ENCODE peak calls at places on chromosome 3, in six cellular contexts. F is fibroblast of lung, Z is PC-3, M is SK-N-SH, R is tibial artery, S is astrocyte. Q is an unnamed sample.
A peak's percentile ranks its signal among the peaks of the same experiment; 100 is the strongest.

GRCh38 chr3:172856766-172857742 is 106.5 kb downstream of the ECT2 start:
- DNase-seq in F (no peak), Z (peak; percentile 32), M (no peak), R (no peak), S (peak; percentile 71), Q (no peak)

GRCh38 chr3:152428577-152428976 is 159.8 kb downstream of the MBNL1 start:
- DNase-seq in F (no peak), Z (no peak), M (no peak), R (no peak), S (peak; percentile 48), Q (no peak)

GRCh38 chr3:158470944-158471638 is 99.9 kb upstream of the MLF1 start:
- DNase-seq in F (peak; percentile 65), Z (peak; percentile 6), M (no peak), R (no peak), S (peak; percentile 44), Q (peak; percentile 37)

GRCh38 chr3:193168911-193169310 is 72.1 kb upstream of the PLAAT1 start:
- DNase-seq in F (no peak), Z (no peak), M (no peak), R (no peak), S (no peak), Q (no peak)

GRCh38 chr3:189071452-189071851 is 100.3 kb upstream of the TPRG1 start:
- DNase-seq in F (no peak), Z (peak; percentile 20), M (no peak), R (no peak), S (no peak), Q (no peak)

GRCh38 chr3:101940521-101940992 is 91.2 kb downstream of the NFKBIZ start:
- DNase-seq in F (peak; percentile 96), Z (peak; percentile 96), M (peak; percentile 64), R (peak; percentile 53), S (peak; percentile 98), Q (peak; percentile 96)

GRCh38 chr3:40387001-40387894 is at the start of gene ENTPD3:
- DNase-seq in F (no peak), Z (peak; percentile 68), M (peak; percentile 46), R (no peak), S (no peak), Q (peak; percentile 47)

GRCh38 chr3:335250-335649 is 138.7 kb downstream of the CHL1 start:
- DNase-seq in F (no peak), Z (no peak), M (peak; percentile 14), R (no peak), S (no peak), Q (no peak)

GRCh38 chr3:106809633-106810460 is 567.4 kb upstream of the CCDC54 start:
- DNase-seq in F (peak; percentile 51), Z (no peak), M (no peak), R (no peak), S (no peak), Q (peak; percentile 34)

GRCh38 chr3:100022506-100022905 is 91.8 kb downstream of the FILIP1L start:
- DNase-seq in F (no peak), Z (no peak), M (no peak), R (no peak), S (peak; percentile 40), Q (no peak)

GRCh38 chr3:50627407-50628051 is 10.6 kb downstream of the MAPKAPK3 start:
- DNase-seq in F (peak; percentile 67), Z (peak; percentile 97), M (peak; percentile 49), R (no peak), S (peak; percentile 72), Q (peak; percentile 61)

GRCh38 chr3:159807137-159808028 is 181.3 kb upstream of the IL12A start:
- DNase-seq in F (no peak), Z (peak; percentile 41), M (no peak), R (no peak), S (no peak), Q (no peak)

GRCh38 chr3:190065204-190065603 is 55.5 kb downstream of the P3H2 start:
- DNase-seq in F (no peak), Z (peak; percentile 8), M (no peak), R (no peak), S (no peak), Q (no peak)

GRCh38 chr3:31165399-31165860 is 271.0 kb upstream of the GADL1 start:
- DNase-seq in F (peak; percentile 21), Z (no peak), M (no peak), R (no peak), S (peak; percentile 78), Q (no peak)

GRCh38 chr3:34012102-34012461 is 213.7 kb downstream of the PDCD6IP start:
- DNase-seq in F (peak; percentile 98), Z (peak; percentile 98), M (peak; percentile 18), R (no peak), S (peak; percentile 99), Q (peak; percentile 93)

GRCh38 chr3:160754371-160754854 is 1.6 kb upstream of the PPM1L start:
- DNase-seq in F (peak; percentile 55), Z (peak; percentile 51), M (peak; percentile 27), R (peak; percentile 34), S (peak; percentile 42), Q (peak; percentile 65)

GRCh38 chr3:150054635-150055034 is 83.9 kb upstream of the PFN2 start:
- DNase-seq in F (no peak), Z (no peak), M (no peak), R (no peak), S (no peak), Q (no peak)

GRCh38 chr3:56064684-56065083 is 403.6 kb downstream of the ERC2 start:
- DNase-seq in F (no peak), Z (peak; percentile 71), M (no peak), R (no peak), S (no peak), Q (no peak)

GRCh38 chr3:14524311-14524711 is 15.8 kb downstream of the GRIP2 start:
- DNase-seq in F (no peak), Z (no peak), M (no peak), R (no peak), S (no peak), Q (no peak)

GRCh38 chr3:185225523-185225922 is 28.3 kb downstream of the EHHADH start:
- DNase-seq in F (peak; percentile 28), Z (peak; percentile 10), M (no peak), R (no peak), S (peak; percentile 85), Q (peak; percentile 60)

GRCh38 chr3:106130384-106131084 is 261.7 kb upstream of the CBLB start:
- DNase-seq in F (peak; percentile 80), Z (peak; percentile 50), M (no peak), R (no peak), S (peak; percentile 89), Q (peak; percentile 76)

GRCh38 chr3:16174389-16174788 is at the start of gene GALNT15:
- DNase-seq in F (peak; percentile 99), Z (no peak), M (peak; percentile 82), R (peak; percentile 97), S (peak; percentile 98), Q (peak; percentile 96)

GRCh38 chr3:127853681-127854080 is 31.4 kb upstream of the MGLL start:
- DNase-seq in F (no peak), Z (peak; percentile 43), M (no peak), R (no peak), S (no peak), Q (no peak)

GRCh38 chr3:64414043-64414442 is 188.8 kb upstream of the PRICKLE2 start:
- DNase-seq in F (no peak), Z (no peak), M (no peak), R (no peak), S (no peak), Q (no peak)

GRCh38 chr3:172449468-172450149 is 1.4 kb upstream of the GHSR start:
- DNase-seq in F (peak; percentile 45), Z (no peak), M (peak; percentile 50), R (no peak), S (peak; percentile 12), Q (peak; percentile 58)

GRCh38 chr3:105253225-105253624 is 113.5 kb upstream of the ALCAM start:
- DNase-seq in F (no peak), Z (no peak), M (no peak), R (no peak), S (peak; percentile 47), Q (no peak)

GRCh38 chr3:58607816-58608215 is 30.6 kb upstream of the FAM107A start:
- DNase-seq in F (no peak), Z (peak; percentile 86), M (no peak), R (no peak), S (peak; percentile 52), Q (no peak)

DNA sequence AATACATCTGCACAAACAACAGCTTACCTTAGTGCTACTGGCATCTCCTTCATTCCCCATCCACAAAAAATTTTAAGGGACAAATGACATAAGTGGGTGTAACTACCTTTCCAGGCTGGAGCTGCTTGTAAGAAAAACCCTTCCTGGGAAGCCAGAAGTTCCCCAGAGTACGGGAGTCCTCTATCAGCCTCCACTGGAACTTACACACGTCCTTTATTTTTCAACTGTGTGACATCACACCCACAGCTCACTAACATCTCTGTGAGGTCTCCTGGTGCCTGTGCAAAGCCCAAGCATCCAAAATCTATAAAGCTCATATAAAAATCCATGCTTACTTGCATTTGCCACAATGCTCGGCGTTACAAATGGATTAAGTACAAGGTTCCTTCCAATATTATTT is 27.6 kb downstream of the LRIG1 start:
- DNase-seq in F (peak; percentile 46), Z (no peak), M (no peak), R (no peak), S (peak; percentile 53), Q (no peak)
- H3K4me3 ChIP-seq in F (peak overlapping the region; percentile 36), Z (peak overlapping the region; percentile 32), M (no peak overlapping the region), R (peak overlapping the region; percentile 23), S (peak overlapping the region; percentile 41), Q (peak overlapping the region; percentile 34)

GRCh38 chr3:17459470-17459993 is 282.9 kb downstream of the TBC1D5 start:
- DNase-seq in F (no peak), Z (no peak), M (no peak), R (no peak), S (no peak), Q (no peak)
- H3K4me3 ChIP-seq in F (no peak overlapping the region), Z (no peak overlapping the region), M (no peak overlapping the region), R (no peak overlapping the region), S (no peak overlapping the region), Q (no peak overlapping the region)

GRCh38 chr3:48426401-48426909 is 3.4 kb downstream of the PLXNB1 start:
- DNase-seq in F (no peak), Z (no peak), M (peak; percentile 37), R (no peak), S (no peak), Q (no peak)
- H3K4me3 ChIP-seq in F (peak overlapping the region; percentile 69), Z (no peak overlapping the region), M (no peak overlapping the region), R (peak overlapping the region; percentile 87), S (no peak overlapping the region), Q (peak overlapping the region; percentile 82)

GRCh38 chr3:39154323-39155021 is 1.1 kb upstream of the CSRNP1 start:
- DNase-seq in F (no peak), Z (no peak), M (no peak), R (no peak), S (no peak), Q (peak; percentile 20)
- H3K4me3 ChIP-seq in F (no peak overlapping the region), Z (no peak overlapping the region), M (no peak overlapping the region), R (peak overlapping the region; percentile 94), S (no peak overlapping the region), Q (no peak overlapping the region)

GRCh38 chr3:10292505-10293419 is at the start of gene GHRL:
- DNase-seq in F (no peak), Z (no peak), M (no peak), R (no peak), S (no peak), Q (no peak)
- H3K4me3 ChIP-seq in F (no peak within 1 kb of the TSS), Z (no peak within 1 kb of the TSS), M (no peak within 1 kb of the TSS), R (no peak within 1 kb of the TSS), S (no peak within 1 kb of the TSS), Q (no peak within 1 kb of the TSS)